ENCODE peak calls at places on chromosome 9, in four cellular contexts. E is GM12878, I is SK-N-SH, P is K562. Q is an unnamed sample.

GRCh38 chr9:94086468-94086867 is 2.2 kb downstream of the PTPDC1 start:
- DNase-seq in E (no peak), I (peak; percentile 59), P (no peak), Q (no peak)

GRCh38 chr9:3858961-3859360 is 333.2 kb upstream of the RFX3 start:
- DNase-seq in E (no peak), I (no peak), P (no peak), Q (no peak)

GRCh38 chr9:33329117-33329563 is 38.8 kb downstream of the NFX1 start:
- DNase-seq in E (no peak), I (no peak), P (no peak), Q (no peak)

GRCh38 chr9:97567182-97567893 is 65.8 kb downstream of the TSTD2 start:
- DNase-seq in E (no peak), I (no peak), P (no peak), Q (no peak)

GRCh38 chr9:135819905-135820304 is 87.4 kb downstream of the CAMSAP1 start:
- DNase-seq in E (no peak), I (no peak), P (no peak), Q (no peak)

GRCh38 chr9:133182151-133182550 is 18.4 kb upstream of the GBGT1 start:
- DNase-seq in E (no peak), I (no peak), P (no peak), Q (no peak)

GRCh38 chr9:130112244-130113151 is 58.8 kb downstream of the GPR107 start:
- DNase-seq in E (no peak), I (no peak), P (no peak), Q (no peak)

GRCh38 chr9:89808076-89808701 is 203.4 kb downstream of the GADD45G start:
- DNase-seq in E (no peak), I (peak; percentile 56), P (no peak), Q (no peak)

GRCh38 chr9:127971357-127972315 is 9.2 kb downstream of the EEIG1 start:
- DNase-seq in E (no peak), I (peak; percentile 40), P (no peak), Q (no peak)

GRCh38 chr9:132757031-132757430 is 86.8 kb downstream of the GTF3C4 start:
- DNase-seq in E (no peak), I (no peak), P (no peak), Q (no peak)

GRCh38 chr9:78262655-78263054 is 26.8 kb downstream of the CEP78 start:
- DNase-seq in E (no peak), I (no peak), P (no peak), Q (no peak)

GRCh38 chr9:94639045-94639995 is at the start of gene FBP1:
- DNase-seq in E (no peak), I (no peak), P (peak; percentile 55), Q (no peak)

GRCh38 chr9:117714282-117714681 is 10.1 kb downstream of the TLR4 start:
- DNase-seq in E (no peak), I (no peak), P (no peak), Q (no peak)

GRCh38 chr9:34746526-34746925 is 36.6 kb upstream of the CCL21 start:
- DNase-seq in E (no peak), I (no peak), P (no peak), Q (no peak)

GRCh38 chr9:84419203-84419602 is 78.6 kb upstream of the SLC28A3 start:
- DNase-seq in E (no peak), I (no peak), P (no peak), Q (no peak)

GRCh38 chr9:87674565-87675299 is 51.2 kb upstream of the CTSL start:
- DNase-seq in E (no peak), I (no peak), P (peak; percentile 37), Q (no peak)

GRCh38 chr9:731474-731873 is 110.0 kb upstream of the DMRT1 start:
- DNase-seq in E (no peak), I (no peak), P (no peak), Q (no peak)

GRCh38 chr9:111661150-111661801 is at the start of gene GNG10:
- DNase-seq in E (no peak), I (peak; percentile 97), P (peak; percentile 79), Q (peak; percentile 23)

GRCh38 chr9:111316796-111317195 is 13.2 kb downstream of the OR2K2 start:
- DNase-seq in E (no peak), I (no peak), P (no peak), Q (no peak)

GRCh38 chr9:137665697-137666504 is 47.1 kb downstream of the EHMT1 start:
- DNase-seq in E (no peak), I (no peak), P (no peak), Q (no peak)

GRCh38 chr9:2087500-2088313 is 72.6 kb downstream of the SMARCA2 start:
- DNase-seq in E (peak; percentile 45), I (peak; percentile 43), P (peak; percentile 42), Q (peak; percentile 25)

GRCh38 chr9:107513464-107514092 is 24.0 kb upstream of the KLF4 start:
- DNase-seq in E (no peak), I (no peak), P (no peak), Q (no peak)

GRCh38 chr9:121735065-121735791 is 83.8 kb downstream of the DAB2IP start:
- DNase-seq in E (no peak), I (no peak), P (peak; percentile 37), Q (peak; percentile 62)

GRCh38 chr9:30732060-30732459 is 1652.4 kb upstream of the ACO1 start:
- DNase-seq in E (no peak), I (no peak), P (no peak), Q (peak; percentile 2)

GRCh38 chr9:88949961-88950340 is 41.3 kb upstream of the S1PR3 start:
- DNase-seq in E (no peak), I (no peak), P (no peak), Q (no peak)

GRCh38 chr9:138098116-138098907 is 220.7 kb downstream of the CACNA1B start:
- DNase-seq in E (no peak), I (peak; percentile 4), P (no peak), Q (no peak)

GRCh38 chr9:16928179-16928945 is 57.9 kb upstream of the BNC2 start:
- DNase-seq in E (no peak), I (no peak), P (no peak), Q (no peak)

GRCh38 chr9:110538169-110538568 is 41.4 kb downstream of the SVEP1 start:
- DNase-seq in E (no peak), I (no peak), P (no peak), Q (no peak)

GRCh38 chr9:95027914-95028854 is 289.3 kb downstream of the FANCC start:
- DNase-seq in E (no peak), I (no peak), P (no peak), Q (peak; percentile 39)

GRCh38 chr9:79883073-79883645 is 311.4 kb downstream of the TLE4 start:
- DNase-seq in E (no peak), I (no peak), P (no peak), Q (no peak)

GRCh38 chr9:75775966-75776691 is 114.3 kb upstream of the PCSK5 start:
- DNase-seq in E (no peak), I (no peak), P (no peak), Q (no peak)
- TF ChIP-seq NFIC in E (no peak), I (no peak), P (no peak), Q (no peak)

GRCh38 chr9:6893350-6894131 is 135.8 kb downstream of the KDM4C start:
- DNase-seq in E (peak; percentile 20), I (no peak), P (no peak), Q (no peak)
- TF ChIP-seq NFIC in E (peak; percentile 85), I (no peak), P (no peak), Q (no peak)

DNA sequence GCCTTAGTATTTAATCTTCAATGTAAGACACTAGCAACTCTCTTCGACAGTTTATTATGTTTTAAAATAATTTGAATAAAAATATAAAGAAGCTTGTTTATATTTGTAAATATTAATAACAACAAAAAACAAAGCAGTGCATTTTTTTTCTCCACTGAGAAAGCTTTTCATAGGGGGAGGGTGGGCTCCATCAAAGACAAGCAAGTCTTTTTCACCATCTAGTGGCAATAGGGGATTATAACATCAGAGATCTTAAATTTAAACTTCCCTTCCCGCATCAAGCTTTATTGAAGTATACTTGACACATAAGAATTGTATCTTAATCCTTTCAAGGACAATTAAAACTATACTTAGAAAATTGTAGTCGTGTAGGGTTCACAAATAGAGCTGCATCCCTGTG is 9.3 kb upstream of the OR13F1 start:
- DNase-seq in E (no peak), I (peak; percentile 22), P (no peak), Q (no peak)
- TF ChIP-seq NFIC in E (no peak), I (no peak), P (no peak), Q (no peak)

DNA sequence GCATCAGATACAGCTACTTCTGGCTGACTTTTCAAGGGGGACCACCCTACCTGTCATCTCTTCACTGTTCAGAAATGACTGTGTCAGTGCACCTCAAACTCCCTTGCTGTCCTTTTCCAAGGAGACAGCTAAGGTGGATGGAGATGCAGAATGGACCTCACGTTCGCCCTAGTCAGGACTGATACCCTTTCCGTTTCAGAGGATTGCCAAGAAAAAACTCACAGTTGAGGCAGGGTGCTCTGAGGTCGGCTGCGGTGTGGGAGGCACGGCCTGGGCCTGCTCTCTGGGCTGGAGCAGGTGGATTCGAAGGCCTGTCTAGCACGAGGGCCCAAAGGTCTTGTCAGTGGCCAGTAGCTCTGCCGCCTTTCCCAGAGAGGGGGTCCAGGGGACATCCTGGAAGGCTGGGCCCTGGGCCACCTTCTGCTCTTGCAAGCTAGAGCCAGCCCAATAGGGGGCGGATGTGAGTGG is 2.2 kb upstream of the MSMP start:
- DNase-seq in E (no peak), I (no peak), P (no peak), Q (no peak)
- TF ChIP-seq NFIC in E (no peak), I (no peak), P (no peak), Q (no peak)

GRCh38 chr9:100426532-100427365 is at the start of gene MSANTD3:
- DNase-seq in E (no peak), I (peak; percentile 94), P (peak; percentile 90), Q (peak; percentile 76)

GRCh38 chr9:100426194-100426531 is 780 bp upstream of the MSANTD3 start:
- DNase-seq in E (no peak), I (peak; percentile 29), P (no peak), Q (no peak)

GRCh38 chr9:100430286-100430940 is 3.5 kb downstream of the MSANTD3 start:
- DNase-seq in E (no peak), I (no peak), P (no peak), Q (no peak)

GRCh38 chr9:100427366-100428263 is 672 bp downstream of the MSANTD3 start:
- DNase-seq in E (no peak), I (no peak), P (no peak), Q (peak; percentile 36)

GRCh38 chr9:100428871-100429654 is 2.1 kb downstream of the MSANTD3 start:
- DNase-seq in E (no peak), I (no peak), P (no peak), Q (peak; percentile 89)
- TF ChIP-seq NFIC in E (peak; percentile 19), I (peak; percentile 68), P (no peak), Q (no peak)

GRCh38 chr9:131606896-131607567 is 61.7 kb downstream of the PRRT1B start:
- DNase-seq in E (no peak), I (no peak), P (no peak), Q (peak; percentile 53)

GRCh38 chr9:131607591-131607990 is 62.3 kb downstream of the PRRT1B start:
- DNase-seq in E (no peak), I (no peak), P (no peak), Q (no peak)

GRCh38 chr9:131610231-131610761 is 65.0 kb downstream of the PRRT1B start:
- DNase-seq in E (no peak), I (no peak), P (no peak), Q (no peak)

GRCh38 chr9:131608469-131609115 is 63.3 kb downstream of the PRRT1B start:
- DNase-seq in E (no peak), I (no peak), P (no peak), Q (peak; percentile 75)

GRCh38 chr9:131609116-131609830 is 64.0 kb downstream of the PRRT1B start:
- DNase-seq in E (no peak), I (no peak), P (no peak), Q (no peak)
- TF ChIP-seq NFIC in E (no peak), I (peak; percentile 21), P (no peak), Q (no peak)